ENCODE peak calls at places on chromosomes 3 and 15, in four cellular contexts. One of them, this sample, is unnamed.
A peak's percentile ranks its signal among the peaks of the same experiment; 100 is the strongest.

GRCh38 chr3:138440137-138440536 is 5.7 kb downstream of the ESYT3 start:
- DNase-seq in neuronal stem cell: no peak
- DNase-seq in heart left ventricle: peak; percentile 55
- DNase-seq in fibroblast of pulmonary artery: no peak
- DNase-seq in this sample: no peak

GRCh38 chr15:70147178-70147760 is 49.6 kb upstream of the TLE3 start:
- DNase-seq in fibroblast of pulmonary artery: no peak
- DNase-seq in neuronal stem cell: no peak
- DNase-seq in heart left ventricle: no peak
- DNase-seq in this sample: no peak

GRCh38 chr3:49906004-49906860 is 2.6 kb upstream of the MST1R start:
- DNase-seq in neuronal stem cell: no peak
- DNase-seq in heart left ventricle: peak; percentile 57
- DNase-seq in fibroblast of pulmonary artery: peak; percentile 49
- DNase-seq in this sample: no peak

GRCh38 chr3:143207338-143207961 is 87.9 kb downstream of the CHST2 start:
- DNase-seq in neuronal stem cell: no peak
- DNase-seq in heart left ventricle: no peak
- DNase-seq in fibroblast of pulmonary artery: peak; percentile 46
- DNase-seq in this sample: no peak

GRCh38 chr3:57691411-57692133 is 1.3 kb downstream of the DENND6A start:
- DNase-seq in fibroblast of pulmonary artery: peak; percentile 5
- DNase-seq in neuronal stem cell: no peak
- DNase-seq in heart left ventricle: no peak
- DNase-seq in this sample: no peak

GRCh38 chr3:66298591-66298990 is 77.8 kb downstream of the SLC25A26 start:
- DNase-seq in fibroblast of pulmonary artery: no peak
- DNase-seq in heart left ventricle: no peak
- DNase-seq in neuronal stem cell: no peak
- DNase-seq in this sample: no peak

GRCh38 chr15:58285921-58286278 is 145.9 kb upstream of the LIPC start:
- DNase-seq in fibroblast of pulmonary artery: no peak
- DNase-seq in heart left ventricle: no peak
- DNase-seq in neuronal stem cell: no peak
- DNase-seq in this sample: no peak

GRCh38 chr3:37546876-37547275 is 314.8 kb upstream of the CTDSPL start:
- DNase-seq in fibroblast of pulmonary artery: peak; percentile 46
- DNase-seq in heart left ventricle: no peak
- DNase-seq in neuronal stem cell: no peak
- DNase-seq in this sample: peak; percentile 4

GRCh38 chr3:123031051-123031450 is 3.5 kb upstream of the SEMA5B start:
- DNase-seq in fibroblast of pulmonary artery: no peak
- DNase-seq in heart left ventricle: no peak
- DNase-seq in neuronal stem cell: no peak
- DNase-seq in this sample: no peak

GRCh38 chr3:36631549-36631948 is 132.8 kb downstream of the DCLK3 start:
- DNase-seq in heart left ventricle: no peak
- DNase-seq in neuronal stem cell: no peak
- DNase-seq in fibroblast of pulmonary artery: no peak
- DNase-seq in this sample: no peak

GRCh38 chr3:129461461-129462146 is 21.6 kb downstream of the IFT122 start:
- DNase-seq in heart left ventricle: peak; percentile 46
- DNase-seq in fibroblast of pulmonary artery: peak; percentile 69
- DNase-seq in neuronal stem cell: no peak
- DNase-seq in this sample: no peak

GRCh38 chr3:4494807-4495200 is 1.7 kb downstream of the ITPR1 start:
- DNase-seq in fibroblast of pulmonary artery: no peak
- DNase-seq in neuronal stem cell: no peak
- DNase-seq in heart left ventricle: no peak
- DNase-seq in this sample: no peak

GRCh38 chr3:189813652-189814245 is 182.6 kb downstream of the TP63 start:
- DNase-seq in heart left ventricle: no peak
- DNase-seq in fibroblast of pulmonary artery: no peak
- DNase-seq in neuronal stem cell: no peak
- DNase-seq in this sample: no peak

GRCh38 chr3:185042357-185042756 is 110.5 kb downstream of the C3orf70 start:
- DNase-seq in neuronal stem cell: no peak
- DNase-seq in heart left ventricle: no peak
- DNase-seq in fibroblast of pulmonary artery: no peak
- DNase-seq in this sample: no peak

GRCh38 chr3:37859354-37859753 is 2.3 kb upstream of the CTDSPL start:
- DNase-seq in neuronal stem cell: no peak
- DNase-seq in fibroblast of pulmonary artery: no peak
- DNase-seq in heart left ventricle: no peak
- DNase-seq in this sample: no peak

GRCh38 chr3:33202581-33203457 is 15.8 kb downstream of the SUSD5 start:
- DNase-seq in heart left ventricle: no peak
- DNase-seq in neuronal stem cell: no peak
- DNase-seq in fibroblast of pulmonary artery: no peak
- DNase-seq in this sample: peak; percentile 69

GRCh38 chr3:30628188-30628930 is 22.0 kb downstream of the TGFBR2 start:
- DNase-seq in heart left ventricle: no peak
- DNase-seq in neuronal stem cell: no peak
- DNase-seq in fibroblast of pulmonary artery: no peak
- DNase-seq in this sample: no peak

GRCh38 chr3:169146866-169147245 is 516.7 kb downstream of the MECOM start:
- DNase-seq in fibroblast of pulmonary artery: no peak
- DNase-seq in neuronal stem cell: no peak
- DNase-seq in heart left ventricle: no peak
- DNase-seq in this sample: no peak

GRCh38 chr3:133371676-133372075 is 28.2 kb upstream of the BFSP2 start:
- DNase-seq in fibroblast of pulmonary artery: no peak
- DNase-seq in heart left ventricle: no peak
- DNase-seq in neuronal stem cell: no peak
- DNase-seq in this sample: no peak

GRCh38 chr3:177776656-177777055 is 579.4 kb upstream of the TBL1XR1 start:
- DNase-seq in heart left ventricle: no peak
- DNase-seq in neuronal stem cell: no peak
- DNase-seq in fibroblast of pulmonary artery: peak; percentile 85
- DNase-seq in this sample: no peak

GRCh38 chr3:106333911-106334618 is 465.3 kb upstream of the CBLB start:
- DNase-seq in neuronal stem cell: no peak
- DNase-seq in fibroblast of pulmonary artery: peak; percentile 48
- DNase-seq in heart left ventricle: no peak
- DNase-seq in this sample: no peak

GRCh38 chr15:45095661-45096060 is 18.3 kb downstream of the DUOX2 start:
- DNase-seq in heart left ventricle: no peak
- DNase-seq in neuronal stem cell: no peak
- DNase-seq in fibroblast of pulmonary artery: no peak
- DNase-seq in this sample: no peak

GRCh38 chr3:53671192-53672021 is 174.8 kb downstream of the CHDH start:
- DNase-seq in neuronal stem cell: no peak
- DNase-seq in heart left ventricle: no peak
- DNase-seq in fibroblast of pulmonary artery: no peak
- DNase-seq in this sample: no peak

GRCh38 chr3:50562866-50563265 is 4.7 kb downstream of the C3orf18 start:
- DNase-seq in fibroblast of pulmonary artery: peak; percentile 11
- DNase-seq in neuronal stem cell: no peak
- DNase-seq in heart left ventricle: no peak
- DNase-seq in this sample: no peak

GRCh38 chr3:32495609-32496008 is 7.0 kb downstream of the CMTM6 start:
- DNase-seq in fibroblast of pulmonary artery: no peak
- DNase-seq in heart left ventricle: no peak
- DNase-seq in neuronal stem cell: no peak
- DNase-seq in this sample: peak; percentile 28

GRCh38 chr15:66066005-66066404 is 187.5 kb downstream of the MEGF11 start:
- DNase-seq in neuronal stem cell: no peak
- DNase-seq in fibroblast of pulmonary artery: no peak
- DNase-seq in heart left ventricle: no peak
- DNase-seq in this sample: no peak

GRCh38 chr15:95291878-95292472 is 1038.5 kb upstream of the NR2F2 start:
- DNase-seq in heart left ventricle: no peak
- DNase-seq in neuronal stem cell: peak; percentile 38
- DNase-seq in fibroblast of pulmonary artery: peak; percentile 57
- DNase-seq in this sample: peak; percentile 23

GRCh38 chr15:50426428-50426827 is 2.2 kb downstream of the USP8 start:
- DNase-seq in neuronal stem cell: no peak
- DNase-seq in heart left ventricle: no peak
- DNase-seq in fibroblast of pulmonary artery: no peak
- DNase-seq in this sample: no peak
- H3K4me3 ChIP-seq in neuronal stem cell: no peak overlapping the region
- H3K4me3 ChIP-seq in heart left ventricle: no peak overlapping the region
- H3K4me3 ChIP-seq in fibroblast of pulmonary artery: no peak overlapping the region
- H3K4me3 ChIP-seq in this sample: no peak overlapping the region

DNA sequence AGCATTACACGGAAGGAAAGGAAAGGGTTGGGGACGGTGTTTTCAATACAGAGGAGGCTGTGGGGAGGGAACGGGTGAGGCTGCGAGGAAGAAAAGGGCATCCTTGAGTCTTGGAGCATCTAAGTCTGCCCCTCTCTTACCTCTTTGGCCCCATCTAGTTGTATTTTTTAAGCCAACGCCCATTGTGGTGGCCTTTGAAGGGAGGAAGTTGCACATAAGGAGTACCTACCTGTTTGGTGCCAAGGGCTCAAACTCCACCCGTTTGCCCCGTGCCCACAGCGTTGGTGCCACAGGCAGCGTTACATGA is 146.1 kb upstream of the UMPS start:
- DNase-seq in heart left ventricle: no peak
- DNase-seq in fibroblast of pulmonary artery: no peak
- DNase-seq in neuronal stem cell: no peak
- DNase-seq in this sample: no peak
- H3K4me3 ChIP-seq in heart left ventricle: peak overlapping the region; percentile 64
- H3K4me3 ChIP-seq in fibroblast of pulmonary artery: no peak overlapping the region
- H3K4me3 ChIP-seq in neuronal stem cell: no peak overlapping the region
- H3K4me3 ChIP-seq in this sample: peak overlapping the region; percentile 44

GRCh38 chr3:152236741-152237140 is 32.0 kb upstream of the MBNL1 start:
- DNase-seq in heart left ventricle: no peak
- DNase-seq in fibroblast of pulmonary artery: no peak
- DNase-seq in neuronal stem cell: no peak
- DNase-seq in this sample: no peak
- H3K4me3 ChIP-seq in heart left ventricle: no peak overlapping the region
- H3K4me3 ChIP-seq in fibroblast of pulmonary artery: no peak overlapping the region
- H3K4me3 ChIP-seq in neuronal stem cell: no peak overlapping the region
- H3K4me3 ChIP-seq in this sample: no peak overlapping the region

GRCh38 chr3:124586126-124587052 is 143.9 kb upstream of the UMPS start:
- DNase-seq in neuronal stem cell: no peak
- DNase-seq in heart left ventricle: no peak
- DNase-seq in fibroblast of pulmonary artery: no peak
- DNase-seq in this sample: no peak

GRCh38 chr3:124582621-124583437 is 147.4 kb upstream of the UMPS start:
- DNase-seq in neuronal stem cell: no peak
- DNase-seq in fibroblast of pulmonary artery: no peak
- DNase-seq in heart left ventricle: no peak
- DNase-seq in this sample: no peak

GRCh38 chr3:124587053-124587408 is 143.2 kb upstream of the UMPS start:
- DNase-seq in neuronal stem cell: no peak
- DNase-seq in heart left ventricle: no peak
- DNase-seq in fibroblast of pulmonary artery: no peak
- DNase-seq in this sample: no peak

GRCh38 chr3:124582196-124582595 is 148.1 kb upstream of the UMPS start:
- DNase-seq in heart left ventricle: no peak
- DNase-seq in fibroblast of pulmonary artery: no peak
- DNase-seq in neuronal stem cell: no peak
- DNase-seq in this sample: no peak

GRCh38 chr3:124584552-124585391 is 145.5 kb upstream of the UMPS start:
- DNase-seq in heart left ventricle: peak; percentile 80
- DNase-seq in neuronal stem cell: peak; percentile 71
- DNase-seq in fibroblast of pulmonary artery: peak; percentile 21
- DNase-seq in this sample: peak; percentile 15
- H3K4me3 ChIP-seq in heart left ventricle: peak overlapping the region; percentile 64
- H3K4me3 ChIP-seq in neuronal stem cell: peak overlapping the region; percentile 74
- H3K4me3 ChIP-seq in fibroblast of pulmonary artery: peak overlapping the region; percentile 25
- H3K4me3 ChIP-seq in this sample: peak overlapping the region; percentile 44

GRCh38 chr15:98801234-98801561 is 152.9 kb downstream of the IGF1R start:
- DNase-seq in neuronal stem cell: peak; percentile 62
- DNase-seq in heart left ventricle: no peak
- DNase-seq in fibroblast of pulmonary artery: no peak
- DNase-seq in this sample: no peak

GRCh38 chr15:98800437-98801233 is 152.3 kb downstream of the IGF1R start:
- DNase-seq in heart left ventricle: no peak
- DNase-seq in neuronal stem cell: peak; percentile 59
- DNase-seq in fibroblast of pulmonary artery: peak; percentile 96
- DNase-seq in this sample: no peak

GRCh38 chr15:98799461-98799971 is 151.2 kb downstream of the IGF1R start:
- DNase-seq in neuronal stem cell: no peak
- DNase-seq in fibroblast of pulmonary artery: peak; percentile 26
- DNase-seq in heart left ventricle: no peak
- DNase-seq in this sample: no peak

GRCh38 chr15:98798375-98798893 is 150.1 kb downstream of the IGF1R start:
- DNase-seq in neuronal stem cell: no peak
- DNase-seq in fibroblast of pulmonary artery: no peak
- DNase-seq in heart left ventricle: no peak
- DNase-seq in this sample: no peak

DNA sequence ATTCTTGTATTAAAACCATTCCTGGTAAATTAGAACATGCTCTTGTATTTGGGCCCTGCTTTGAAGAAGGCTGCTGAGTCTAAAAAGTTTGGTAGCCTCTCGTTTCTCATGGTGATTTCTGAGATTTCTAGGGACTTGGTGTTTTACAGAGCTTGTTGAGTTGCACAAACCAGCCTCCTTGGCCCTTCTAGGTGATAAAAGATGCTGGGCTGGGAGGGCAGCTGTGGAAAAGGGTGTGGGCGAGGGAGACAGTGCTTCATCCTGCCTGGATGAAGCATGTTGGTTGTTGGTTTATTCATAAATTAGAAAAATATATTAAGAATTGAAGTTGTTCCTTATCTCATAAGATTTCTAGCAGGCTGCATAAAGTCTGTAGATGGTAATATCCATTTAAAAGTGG is 151.7 kb downstream of the IGF1R start:
- DNase-seq in neuronal stem cell: no peak
- DNase-seq in heart left ventricle: no peak
- DNase-seq in fibroblast of pulmonary artery: peak; percentile 11
- DNase-seq in this sample: no peak
- H3K4me3 ChIP-seq in neuronal stem cell: no peak overlapping the region
- H3K4me3 ChIP-seq in heart left ventricle: no peak overlapping the region
- H3K4me3 ChIP-seq in fibroblast of pulmonary artery: peak overlapping the region; percentile 8
- H3K4me3 ChIP-seq in this sample: no peak overlapping the region

DNA sequence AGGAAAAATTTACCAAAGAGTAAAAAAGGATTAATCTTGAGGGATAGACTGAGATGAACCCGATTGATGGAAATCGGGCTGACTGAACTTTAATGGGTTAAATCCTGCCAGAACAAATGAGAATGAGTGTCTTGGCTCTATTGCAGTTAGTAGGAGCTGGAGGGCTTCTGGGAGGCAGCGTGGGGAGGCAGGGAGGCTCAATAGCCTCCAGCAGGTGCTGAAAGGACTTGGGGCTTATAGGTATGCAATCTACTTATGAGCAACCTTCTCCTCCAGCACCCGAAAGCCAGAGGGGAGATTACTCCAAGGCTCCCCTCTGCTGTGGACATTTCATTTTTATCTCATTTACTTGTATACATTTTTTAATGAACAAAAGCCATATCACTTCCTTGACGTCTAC is 1.0 kb upstream of the CRYBG3 start:
- DNase-seq in fibroblast of pulmonary artery: no peak
- DNase-seq in neuronal stem cell: no peak
- DNase-seq in heart left ventricle: no peak
- DNase-seq in this sample: no peak
- H3K4me3 ChIP-seq in fibroblast of pulmonary artery: no peak overlapping the region
- H3K4me3 ChIP-seq in neuronal stem cell: no peak overlapping the region
- H3K4me3 ChIP-seq in heart left ventricle: peak overlapping the region; percentile 89
- H3K4me3 ChIP-seq in this sample: no peak overlapping the region

GRCh38 chr15:31337352-31338031 is 10.9 kb downstream of the KLF13 start:
- DNase-seq in neuronal stem cell: no peak
- DNase-seq in heart left ventricle: no peak
- DNase-seq in fibroblast of pulmonary artery: no peak
- DNase-seq in this sample: no peak
- H3K4me3 ChIP-seq in neuronal stem cell: no peak overlapping the region
- H3K4me3 ChIP-seq in heart left ventricle: no peak overlapping the region
- H3K4me3 ChIP-seq in fibroblast of pulmonary artery: no peak overlapping the region
- H3K4me3 ChIP-seq in this sample: no peak overlapping the region

This sample was measured in LNCaP clone FGC.